ENCODE peak calls at places on chromosomes 16 and 17, in eight cellular contexts. W, F, C, H, B, Q, D and I are unnamed samples.

GRCh38 chr16:48053346-48053745 is 102.4 kb downstream of the ABCC12 start:
- DNase-seq in W (no peak), H (no peak), C (no peak), B (no peak), F (no peak), Q (no peak), D (no peak), I (no peak)

GRCh38 chr17:28523876-28524275 is 17.7 kb downstream of the FOXN1 start:
- DNase-seq in F (no peak), W (no peak), D (no peak), H (no peak), B (no peak), Q (no peak), C (no peak), I (no peak)

GRCh38 chr16:52171481-52171880 is 375.5 kb downstream of the TOX3 start:
- DNase-seq in C (no peak), B (no peak), W (no peak), Q (no peak), F (no peak), D (no peak), H (no peak), I (no peak)

GRCh38 chr16:20323591-20324117 is 3.7 kb downstream of the GP2 start:
- DNase-seq in Q (no peak), D (no peak), F (no peak), B (no peak), H (no peak), C (no peak), W (no peak), I (no peak)

GRCh38 chr17:82450357-82451106 is at the start of gene CYBC1:
- DNase-seq in W (peak), B (peak), F (peak), H (peak), Q (peak), C (peak), D (peak), I (peak)

GRCh38 chr16:53999841-54000240 is 286.7 kb downstream of the IRX3 start:
- DNase-seq in Q (no peak), H (no peak), F (no peak), W (no peak), C (no peak), B (no peak), D (no peak), I (no peak)

GRCh38 chr17:50266384-50267073 is 7.7 kb upstream of the TMEM92 start:
- DNase-seq in C (peak), F (no peak), B (no peak), Q (no peak), W (no peak), H (no peak), D (peak), I (no peak)

GRCh38 chr17:50290074-50290702 is 15.9 kb downstream of the TMEM92 start:
- DNase-seq in D (peak), F (peak), C (peak), H (peak), B (peak), Q (peak), W (no peak), I (peak)

GRCh38 chr16:15639061-15639568 is 3.8 kb downstream of the MARF1 start:
- DNase-seq in B (no peak), H (no peak), C (no peak), W (no peak), D (no peak), F (no peak), Q (no peak), I (no peak)

GRCh38 chr16:67294171-67294757 is 14.9 kb downstream of the PLEKHG4 start:
- DNase-seq in H (no peak), D (no peak), B (no peak), Q (no peak), C (no peak), F (no peak), W (no peak), I (no peak)

GRCh38 chr16:6195966-6196365 is 1098.4 kb upstream of the EEF2KMT start:
- DNase-seq in W (no peak), F (no peak), H (no peak), B (no peak), C (no peak), Q (no peak), D (no peak), I (no peak)

GRCh38 chr17:71866095-71866494 is 254.7 kb upstream of the SOX9 start:
- DNase-seq in C (no peak), W (no peak), F (no peak), B (no peak), Q (no peak), D (no peak), H (no peak), I (no peak)

GRCh38 chr16:77403732-77404131 is 31.1 kb downstream of the ADAMTS18 start:
- DNase-seq in B (no peak), F (no peak), Q (no peak), C (no peak), H (no peak), W (no peak), D (no peak), I (no peak)

GRCh38 chr17:14299261-14300093 is 1.4 kb upstream of the HS3ST3B1 start:
- DNase-seq in H (no peak), W (no peak), C (peak), D (no peak), F (no peak), Q (no peak), B (no peak), I (no peak)

GRCh38 chr17:4482338-4483011 is 16.2 kb upstream of the SPNS2 start:
- DNase-seq in H (no peak), F (no peak), D (no peak), B (no peak), W (no peak), C (no peak), Q (no peak), I (no peak)

GRCh38 chr17:57369509-57369945 is 113.2 kb downstream of the MSI2 start:
- DNase-seq in Q (no peak), H (no peak), F (no peak), D (no peak), C (no peak), B (no peak), W (no peak), I (no peak)

GRCh38 chr17:4362141-4362540 is 4.3 kb downstream of the UBE2G1 start:
- DNase-seq in C (no peak), B (no peak), H (peak), Q (no peak), D (no peak), F (no peak), W (no peak), I (no peak)

GRCh38 chr17:50045154-50045553 is 10.8 kb upstream of the ITGA3 start:
- DNase-seq in F (no peak), C (no peak), B (no peak), H (no peak), D (peak), Q (no peak), W (no peak), I (no peak)

GRCh38 chr16:50297301-50298074 is 31.1 kb downstream of the ADCY7 start:
- DNase-seq in B (peak), W (no peak), F (no peak), C (peak), D (peak), H (no peak), Q (no peak), I (no peak)

GRCh38 chr17:76246080-76247066 is 6.1 kb upstream of the RNF157 start:
- DNase-seq in C (no peak), W (no peak), D (peak), B (no peak), Q (no peak), F (no peak), H (no peak), I (no peak)

GRCh38 chr16:65547799-65548446 is 426.1 kb upstream of the CDH11 start:
- DNase-seq in W (no peak), F (no peak), C (no peak), Q (no peak), H (no peak), B (no peak), D (no peak), I (no peak)

GRCh38 chr17:7803981-7804380 is 30.0 kb upstream of the KDM6B start:
- DNase-seq in C (no peak), H (no peak), F (no peak), W (no peak), Q (no peak), D (no peak), B (no peak), I (no peak)

GRCh38 chr17:73184133-73184993 is 8.5 kb upstream of the COG1 start:
- DNase-seq in C (no peak), B (no peak), Q (no peak), W (no peak), D (no peak), F (no peak), H (no peak), I (no peak)

GRCh38 chr17:81918762-81919545 is 978 bp upstream of the SIRT7 start:
- DNase-seq in H (no peak), D (no peak), Q (no peak), W (no peak), C (no peak), B (no peak), F (no peak), I (no peak)

GRCh38 chr16:57609541-57610401 is 18.7 kb upstream of the ADGRG1 start:
- DNase-seq in C (peak), W (peak), B (peak), D (peak), F (peak), Q (no peak), H (peak), I (no peak)

GRCh38 chr17:58702045-58702476 is 9.7 kb downstream of the RAD51C start:
- DNase-seq in B (no peak), F (no peak), W (no peak), D (no peak), H (no peak), Q (no peak), C (no peak), I (no peak)

GRCh38 chr16:67430504-67431076 is 331 bp upstream of the HSD11B2 start:
- DNase-seq in C (no peak), F (no peak), W (no peak), B (no peak), D (no peak), Q (no peak), H (no peak), I (peak)